ENCODE peak calls at places on chromosomes 3 and 15, in five cellular contexts. One of them, this sample, is unnamed.

GRCh38 chr3:71916747-71917369 is 131.9 kb upstream of the PROK2 start:
- DNase-seq in EH: peak; percentile 40
- DNase-seq in left cardiac atrium: peak; percentile 34
- DNase-seq in activated CD8-positive, alpha-beta memory T cell treated with anti-CD3 and anti-CD28 coated beads for 48 hours: no peak
- DNase-seq in tibial nerve: no peak
- DNase-seq in this sample: peak; percentile 13

GRCh38 chr3:188243124-188243795 is 89.3 kb downstream of the LPP start:
- DNase-seq in EH: peak; percentile 49
- DNase-seq in activated CD8-positive, alpha-beta memory T cell treated with anti-CD3 and anti-CD28 coated beads for 48 hours: no peak
- DNase-seq in left cardiac atrium: no peak
- DNase-seq in tibial nerve: no peak
- DNase-seq in this sample: no peak

GRCh38 chr3:186361612-186362408 is at the start of gene DGKG:
- DNase-seq in tibial nerve: no peak
- DNase-seq in activated CD8-positive, alpha-beta memory T cell treated with anti-CD3 and anti-CD28 coated beads for 48 hours: no peak
- DNase-seq in left cardiac atrium: peak; percentile 70
- DNase-seq in EH: no peak
- DNase-seq in this sample: peak; percentile 49

GRCh38 chr15:73838795-73839565 is 34.4 kb upstream of the TBC1D21 start:
- DNase-seq in activated CD8-positive, alpha-beta memory T cell treated with anti-CD3 and anti-CD28 coated beads for 48 hours: no peak
- DNase-seq in EH: peak; percentile 1
- DNase-seq in tibial nerve: no peak
- DNase-seq in left cardiac atrium: peak; percentile 86
- DNase-seq in this sample: no peak

GRCh38 chr15:58179741-58180381 is 41.7 kb downstream of the AQP9 start:
- DNase-seq in left cardiac atrium: no peak
- DNase-seq in tibial nerve: no peak
- DNase-seq in EH: peak; percentile 26
- DNase-seq in activated CD8-positive, alpha-beta memory T cell treated with anti-CD3 and anti-CD28 coated beads for 48 hours: no peak
- DNase-seq in this sample: no peak

GRCh38 chr15:67022587-67022986 is 42.8 kb upstream of the SMAD3 start:
- DNase-seq in EH: no peak
- DNase-seq in activated CD8-positive, alpha-beta memory T cell treated with anti-CD3 and anti-CD28 coated beads for 48 hours: no peak
- DNase-seq in left cardiac atrium: no peak
- DNase-seq in tibial nerve: no peak
- DNase-seq in this sample: no peak

GRCh38 chr3:188156051-188156450 is 2.1 kb downstream of the LPP start:
- DNase-seq in tibial nerve: no peak
- DNase-seq in activated CD8-positive, alpha-beta memory T cell treated with anti-CD3 and anti-CD28 coated beads for 48 hours: no peak
- DNase-seq in EH: no peak
- DNase-seq in left cardiac atrium: no peak
- DNase-seq in this sample: no peak

GRCh38 chr15:75058127-75058905 is 34.9 kb downstream of the PPCDC start:
- DNase-seq in EH: no peak
- DNase-seq in activated CD8-positive, alpha-beta memory T cell treated with anti-CD3 and anti-CD28 coated beads for 48 hours: no peak
- DNase-seq in tibial nerve: no peak
- DNase-seq in left cardiac atrium: no peak
- DNase-seq in this sample: no peak

GRCh38 chr3:53109190-53109589 is 21.0 kb downstream of the RFT1 start:
- DNase-seq in left cardiac atrium: no peak
- DNase-seq in tibial nerve: no peak
- DNase-seq in activated CD8-positive, alpha-beta memory T cell treated with anti-CD3 and anti-CD28 coated beads for 48 hours: no peak
- DNase-seq in EH: peak; percentile 80
- DNase-seq in this sample: no peak

GRCh38 chr15:90075420-90076289 is 26.6 kb downstream of the IDH2 start:
- DNase-seq in activated CD8-positive, alpha-beta memory T cell treated with anti-CD3 and anti-CD28 coated beads for 48 hours: no peak
- DNase-seq in left cardiac atrium: no peak
- DNase-seq in EH: no peak
- DNase-seq in tibial nerve: no peak
- DNase-seq in this sample: peak; percentile 50

GRCh38 chr15:55897560-55898336 is 95.7 kb downstream of the NEDD4 start:
- DNase-seq in left cardiac atrium: peak; percentile 43
- DNase-seq in EH: peak; percentile 68
- DNase-seq in tibial nerve: peak; percentile 48
- DNase-seq in activated CD8-positive, alpha-beta memory T cell treated with anti-CD3 and anti-CD28 coated beads for 48 hours: no peak
- DNase-seq in this sample: peak; percentile 47

GRCh38 chr3:36843065-36844051 is 79.0 kb upstream of the DCLK3 start:
- DNase-seq in left cardiac atrium: no peak
- DNase-seq in tibial nerve: no peak
- DNase-seq in EH: peak; percentile 34
- DNase-seq in activated CD8-positive, alpha-beta memory T cell treated with anti-CD3 and anti-CD28 coated beads for 48 hours: no peak
- DNase-seq in this sample: no peak

GRCh38 chr15:61750271-61751084 is 309.8 kb downstream of the VPS13C start:
- DNase-seq in activated CD8-positive, alpha-beta memory T cell treated with anti-CD3 and anti-CD28 coated beads for 48 hours: no peak
- DNase-seq in EH: no peak
- DNase-seq in tibial nerve: no peak
- DNase-seq in left cardiac atrium: no peak
- DNase-seq in this sample: peak; percentile 51

GRCh38 chr15:63041982-63042878 is at the start of gene TPM1:
- DNase-seq in tibial nerve: peak; percentile 72
- DNase-seq in left cardiac atrium: peak; percentile 87
- DNase-seq in activated CD8-positive, alpha-beta memory T cell treated with anti-CD3 and anti-CD28 coated beads for 48 hours: no peak
- DNase-seq in EH: peak; percentile 98
- DNase-seq in this sample: peak; percentile 82

This sample was measured in transverse colon.